ENCODE peak calls at places on chromosome 7, in six cellular contexts. C is cardiac fibroblast; V is dermis blood vessel endothelial cell; R is stimulated activated CD4-positive, alpha-beta T cell treated with anti-CD3 and anti-CD28 coated beads, Interleukin-2, amount 100 ng/mL, for 48 hours; A is astrocyte of the hippocampus; B is transverse colon. Z is an unnamed sample.

GRCh38 chr7:84612976-84613375 is 418.4 kb upstream of the SEMA3A start:
- DNase-seq in C (no peak), V (no peak), R (no peak), A (no peak), B (no peak), Z (no peak)

GRCh38 chr7:18638594-18639452 is 143.3 kb downstream of the HDAC9 start:
- DNase-seq in C (peak; percentile 86), V (no peak), R (no peak), A (peak; percentile 58), B (no peak), Z (no peak)

GRCh38 chr7:22696672-22697071 is 30.3 kb upstream of the IL6 start:
- DNase-seq in C (peak; percentile 46), V (no peak), R (no peak), A (peak; percentile 36), B (no peak), Z (no peak)

GRCh38 chr7:44374007-44374763 is 48.8 kb upstream of the CAMK2B start:
- DNase-seq in C (no peak), V (no peak), R (no peak), A (no peak), B (no peak), Z (no peak)

GRCh38 chr7:16170671-16171070 is 250.7 kb downstream of the CRPPA start:
- DNase-seq in C (no peak), V (no peak), R (no peak), A (no peak), B (no peak), Z (no peak)

GRCh38 chr7:74051193-74051592 is 23.2 kb downstream of the ELN start:
- DNase-seq in C (peak; percentile 58), V (no peak), R (no peak), A (peak; percentile 71), B (no peak), Z (no peak)

GRCh38 chr7:91126762-91127161 is 137.5 kb upstream of the FZD1 start:
- DNase-seq in C (no peak), V (no peak), R (no peak), A (no peak), B (no peak), Z (no peak)

GRCh38 chr7:74355091-74355490 is 65.9 kb downstream of the CLIP2 start:
- DNase-seq in C (peak; percentile 85), V (peak; percentile 78), R (no peak), A (peak; percentile 89), B (peak; percentile 30), Z (no peak)

GRCh38 chr7:105352922-105353668 is 35.6 kb downstream of the SRPK2 start:
- DNase-seq in C (no peak), V (no peak), R (no peak), A (no peak), B (no peak), Z (no peak)

GRCh38 chr7:28070311-28071055 is 110.1 kb downstream of the JAZF1 start:
- DNase-seq in C (no peak), V (no peak), R (no peak), A (no peak), B (no peak), Z (no peak)

GRCh38 chr7:45033261-45033930 is 33.4 kb downstream of the CCM2 start:
- DNase-seq in C (no peak), V (no peak), R (no peak), A (peak; percentile 68), B (no peak), Z (no peak)

GRCh38 chr7:71521506-71521905 is 389.6 kb downstream of the GALNT17 start:
- DNase-seq in C (no peak), V (no peak), R (no peak), A (no peak), B (no peak), Z (no peak)

GRCh38 chr7:99794585-99795502 is 10.9 kb upstream of the CYP3A4 start:
- DNase-seq in C (peak; percentile 2), V (peak; percentile 2), R (no peak), A (peak; percentile 17), B (no peak), Z (no peak)

GRCh38 chr7:73504920-73505319 is 17.2 kb downstream of the BAZ1B start:
- DNase-seq in C (no peak), V (no peak), R (no peak), A (no peak), B (no peak), Z (no peak)

GRCh38 chr7:80151274-80151665 is 16.6 kb downstream of the GNAI1 start:
- DNase-seq in C (peak; percentile 54), V (no peak), R (no peak), A (peak; percentile 82), B (no peak), Z (no peak)

GRCh38 chr7:74283858-74284447 is 5.3 kb upstream of the CLIP2 start:
- DNase-seq in C (no peak), V (no peak), R (no peak), A (no peak), B (no peak), Z (no peak)

GRCh38 chr7:128880791-128881457 is 18.3 kb downstream of the ATP6V1F start:
- DNase-seq in C (no peak), V (no peak), R (no peak), A (no peak), B (no peak), Z (no peak)

GRCh38 chr7:3787717-3788311 is 486.8 kb downstream of the SDK1 start:
- DNase-seq in C (peak; percentile 26), V (peak; percentile 12), R (no peak), A (peak; percentile 5), B (no peak), Z (no peak)

GRCh38 chr7:148729984-148730733 is 31.5 kb downstream of the CUL1 start:
- DNase-seq in C (no peak), V (no peak), R (no peak), A (peak; percentile 20), B (no peak), Z (no peak)

GRCh38 chr7:148042935-148043334 is 547.6 kb upstream of the C7orf33 start:
- DNase-seq in C (no peak), V (no peak), R (no peak), A (peak; percentile 6), B (no peak), Z (no peak)

GRCh38 chr7:116731737-116732335 is 59.8 kb downstream of the MET start:
- DNase-seq in C (no peak), V (no peak), R (no peak), A (no peak), B (no peak), Z (no peak)

GRCh38 chr7:73974948-73975926 is 52.7 kb upstream of the ELN start:
- DNase-seq in C (no peak), V (no peak), R (no peak), A (no peak), B (no peak), Z (no peak)

GRCh38 chr7:128000048-128000447 is 31.2 kb downstream of the LRRC4 start:
- DNase-seq in C (no peak), V (no peak), R (no peak), A (no peak), B (no peak), Z (no peak)

GRCh38 chr7:70183278-70183677 is 585.0 kb downstream of the AUTS2 start:
- DNase-seq in C (no peak), V (no peak), R (no peak), A (peak; percentile 15), B (peak; percentile 11), Z (no peak)